ENCODE peak calls at places on chromosomes 7 and 10, in seven cellular contexts. V, Z, B, Q, Y, X and J are unnamed samples.
A peak's percentile ranks its signal among the peaks of the same experiment; 100 is the strongest.

GRCh38 chr7:78760620-78761355 is 692.7 kb downstream of the MAGI2 start:
- DNase-seq in V (no peak), Z (no peak), B (no peak), Q (no peak), Y (no peak), X (no peak), J (no peak)

GRCh38 chr10:7408003-7408493 is 2.8 kb downstream of the SFMBT2 start:
- DNase-seq in V (peak; percentile 72), Z (no peak), B (no peak), Q (no peak), Y (peak; percentile 53), X (no peak), J (no peak)

GRCh38 chr7:34136698-34137097 is 231.4 kb downstream of the BMPER start:
- DNase-seq in V (no peak), Z (no peak), B (no peak), Q (no peak), Y (no peak), X (no peak), J (no peak)

GRCh38 chr10:43627942-43628341 is 20.7 kb downstream of the ZNF32 start:
- DNase-seq in V (no peak), Z (no peak), B (no peak), Q (no peak), Y (no peak), X (no peak), J (no peak)

GRCh38 chr10:81179324-81179723 is 641.6 kb downstream of the SH2D4B start:
- DNase-seq in V (no peak), Z (no peak), B (no peak), Q (no peak), Y (no peak), X (no peak), J (no peak)

GRCh38 chr7:47277321-47277781 is 304.6 kb downstream of the TNS3 start:
- DNase-seq in V (no peak), Z (no peak), B (no peak), Q (no peak), Y (no peak), X (no peak), J (no peak)

GRCh38 chr10:3057946-3058345 is 9.4 kb upstream of the PFKP start:
- DNase-seq in V (no peak), Z (no peak), B (no peak), Q (no peak), Y (no peak), X (no peak), J (no peak)

GRCh38 chr7:150373049-150373801 is 4.6 kb downstream of the REPIN1 start:
- DNase-seq in V (no peak), Z (no peak), B (no peak), Q (no peak), Y (no peak), X (peak; percentile 57), J (no peak)

GRCh38 chr10:131320860-131321604 is 9.5 kb upstream of the TCERG1L start:
- DNase-seq in V (no peak), Z (no peak), B (no peak), Q (no peak), Y (no peak), X (no peak), J (no peak)

GRCh38 chr7:72032934-72033333 is 379.2 kb downstream of the CALN1 start:
- DNase-seq in V (peak; percentile 63), Z (no peak), B (no peak), Q (no peak), Y (no peak), X (no peak), J (no peak)

GRCh38 chr10:13659887-13660544 is 73.3 kb downstream of the PRPF18 start:
- DNase-seq in V (peak; percentile 77), Z (peak; percentile 92), B (peak; percentile 33), Q (peak; percentile 13), Y (peak; percentile 76), X (peak; percentile 36), J (peak; percentile 31)